ENCODE peak calls at places on chromosomes 1 and 21, in eight cellular contexts. O, U, A, E, P, M, L and I are unnamed samples.

GRCh38 chr1:42176902-42177519 is 12.5 kb upstream of the GUCA2A start:
- DNase-seq in O (no peak), U (peak; percentile 51), A (peak; percentile 78), E (peak; percentile 68), P (peak; percentile 51), M (no peak), L (peak; percentile 71), I (peak; percentile 17)

GRCh38 chr1:47738560-47739182 is 258.5 kb downstream of the TRABD2B start:
- DNase-seq in O (no peak), U (no peak), A (peak; percentile 67), E (peak; percentile 49), P (peak; percentile 67), M (no peak), L (peak; percentile 72), I (no peak)

GRCh38 chr21:41695513-41695912 is 71.3 kb downstream of the RIPK4 start:
- DNase-seq in O (no peak), U (no peak), A (no peak), E (no peak), P (no peak), M (no peak), L (no peak), I (no peak)

GRCh38 chr1:119276558-119276957 is 92.0 kb upstream of the HAO2 start:
- DNase-seq in O (no peak), U (no peak), A (peak; percentile 44), E (peak; percentile 57), P (peak; percentile 41), M (no peak), L (no peak), I (no peak)

GRCh38 chr1:52140633-52141512 is 1.0 kb upstream of the ZFYVE9 start:
- DNase-seq in O (no peak), U (no peak), A (no peak), E (peak; percentile 43), P (no peak), M (no peak), L (no peak), I (no peak)

GRCh38 chr1:35708179-35708891 is 10.3 kb downstream of the C1orf216 start:
- DNase-seq in O (peak; percentile 29), U (no peak), A (peak; percentile 71), E (no peak), P (no peak), M (no peak), L (peak; percentile 67), I (no peak)

GRCh38 chr21:25560151-25560783 is 47.0 kb downstream of the MRPL39 start:
- DNase-seq in O (no peak), U (no peak), A (no peak), E (no peak), P (no peak), M (no peak), L (no peak), I (no peak)

GRCh38 chr1:110615548-110616130 is 9.5 kb upstream of the KCNA2 start:
- DNase-seq in O (no peak), U (peak; percentile 78), A (peak; percentile 88), E (peak; percentile 78), P (peak; percentile 78), M (peak; percentile 56), L (peak; percentile 86), I (peak; percentile 16)

GRCh38 chr1:239218296-239218695 is 168.1 kb upstream of the CHRM3 start:
- DNase-seq in O (no peak), U (no peak), A (no peak), E (peak; percentile 20), P (no peak), M (no peak), L (no peak), I (no peak)

GRCh38 chr1:9593147-9593491 is 4.4 kb downstream of the TMEM201 start:
- DNase-seq in O (no peak), U (no peak), A (no peak), E (no peak), P (no peak), M (no peak), L (no peak), I (no peak)

GRCh38 chr1:44283524-44284173 is 70.4 kb downstream of the DMAP1 start:
- DNase-seq in O (no peak), U (no peak), A (no peak), E (no peak), P (peak; percentile 11), M (peak; percentile 69), L (no peak), I (no peak)

GRCh38 chr21:30030416-30030815 is 90.6 kb upstream of the GRIK1 start:
- DNase-seq in O (no peak), U (no peak), A (no peak), E (no peak), P (no peak), M (no peak), L (no peak), I (no peak)

GRCh38 chr1:201902198-201902597 is 13.5 kb downstream of the SHISA4 start:
- DNase-seq in O (no peak), U (no peak), A (no peak), E (no peak), P (no peak), M (peak; percentile 33), L (no peak), I (no peak)

GRCh38 chr1:17120962-17121837 is 1.9 kb upstream of the PADI2 start:
- DNase-seq in O (no peak), U (no peak), A (no peak), E (no peak), P (no peak), M (no peak), L (no peak), I (no peak)

GRCh38 chr1:26109229-26110164 is 2.1 kb upstream of the PDIK1L start:
- DNase-seq in O (no peak), U (no peak), A (no peak), E (no peak), P (peak; percentile 15), M (peak; percentile 47), L (peak; percentile 2), I (no peak)

GRCh38 chr1:224851850-224852261 is 77.6 kb upstream of the DNAH14 start:
- DNase-seq in O (no peak), U (no peak), A (peak; percentile 46), E (no peak), P (no peak), M (no peak), L (peak; percentile 62), I (no peak)

GRCh38 chr1:39671793-39672550 is at the start of gene NT5C1A:
- DNase-seq in O (no peak), U (no peak), A (no peak), E (no peak), P (no peak), M (no peak), L (peak; percentile 41), I (no peak)

GRCh38 chr1:230819976-230820375 is 48.3 kb downstream of the C1orf198 start:
- DNase-seq in O (no peak), U (no peak), A (no peak), E (no peak), P (no peak), M (no peak), L (no peak), I (no peak)

GRCh38 chr1:25914074-25914995 is 8.1 kb upstream of the STMN1 start:
- DNase-seq in O (no peak), U (no peak), A (peak; percentile 57), E (no peak), P (no peak), M (no peak), L (no peak), I (no peak)

GRCh38 chr1:22639286-22639685 is 2.9 kb downstream of the C1QA start:
- DNase-seq in O (no peak), U (no peak), A (peak; percentile 89), E (peak; percentile 14), P (peak; percentile 11), M (no peak), L (peak; percentile 84), I (no peak)

GRCh38 chr1:63662056-63662836 is 69.0 kb downstream of the PGM1 start:
- DNase-seq in O (no peak), U (no peak), A (peak; percentile 16), E (peak; percentile 93), P (peak; percentile 79), M (peak; percentile 93), L (no peak), I (no peak)

GRCh38 chr1:232722626-232723025 is 82.6 kb upstream of the MAP10 start:
- DNase-seq in O (no peak), U (no peak), A (no peak), E (peak; percentile 39), P (peak; percentile 49), M (no peak), L (no peak), I (no peak)

GRCh38 chr1:29945426-29945825 is 709.1 kb downstream of the PTPRU start:
- DNase-seq in O (no peak), U (no peak), A (peak; percentile 36), E (no peak), P (peak; percentile 35), M (no peak), L (no peak), I (no peak)

GRCh38 chr1:86788300-86789206 is 84.2 kb downstream of the SH3GLB1 start:
- DNase-seq in O (no peak), U (no peak), A (no peak), E (peak; percentile 92), P (peak; percentile 88), M (peak; percentile 81), L (no peak), I (no peak)

GRCh38 chr1:166785987-166786386 is 53.3 kb upstream of the POGK start:
- DNase-seq in O (no peak), U (no peak), A (peak; percentile 4), E (no peak), P (no peak), M (no peak), L (no peak), I (no peak)